ENCODE peak calls at places on chromosomes 6 and 20, in eight cellular contexts. One of them, this sample, is unnamed.

GRCh38 chr20:60650087-60650486 is 602.0 kb upstream of the CDH4 start:
- DNase-seq in B cell: no peak
- DNase-seq in psoas muscle: no peak
- DNase-seq in stomach: no peak
- DNase-seq in neural crest cell: no peak
- DNase-seq in MM.1S: no peak
- DNase-seq in mucosa of descending colon: no peak
- DNase-seq in astrocyte of the spinal cord: no peak
- DNase-seq in this sample: no peak

GRCh38 chr6:56381852-56382251 is 134.5 kb upstream of the COL21A1 start:
- DNase-seq in B cell: no peak
- DNase-seq in psoas muscle: no peak
- DNase-seq in stomach: no peak
- DNase-seq in neural crest cell: no peak
- DNase-seq in MM.1S: no peak
- DNase-seq in mucosa of descending colon: no peak
- DNase-seq in astrocyte of the spinal cord: no peak
- DNase-seq in this sample: no peak

GRCh38 chr6:166650824-166651223 is 23.8 kb upstream of the RPS6KA2 start:
- DNase-seq in B cell: no peak
- DNase-seq in psoas muscle: no peak
- DNase-seq in stomach: no peak
- DNase-seq in neural crest cell: no peak
- DNase-seq in MM.1S: no peak
- DNase-seq in mucosa of descending colon: no peak
- DNase-seq in astrocyte of the spinal cord: no peak
- DNase-seq in this sample: no peak

GRCh38 chr6:145688493-145688905 is 46.8 kb downstream of the EPM2A start:
- DNase-seq in B cell: no peak
- DNase-seq in psoas muscle: no peak
- DNase-seq in stomach: no peak
- DNase-seq in neural crest cell: no peak
- DNase-seq in MM.1S: no peak
- DNase-seq in mucosa of descending colon: no peak
- DNase-seq in astrocyte of the spinal cord: peak
- DNase-seq in this sample: no peak

GRCh38 chr6:2684059-2684749 is 66.5 kb downstream of the MYLK4 start:
- DNase-seq in B cell: no peak
- DNase-seq in psoas muscle: no peak
- DNase-seq in stomach: no peak
- DNase-seq in neural crest cell: no peak
- DNase-seq in MM.1S: no peak
- DNase-seq in mucosa of descending colon: no peak
- DNase-seq in astrocyte of the spinal cord: peak
- DNase-seq in this sample: no peak

GRCh38 chr20:21713901-21714296 is 8.4 kb downstream of the PAX1 start:
- DNase-seq in B cell: no peak
- DNase-seq in psoas muscle: no peak
- DNase-seq in stomach: no peak
- DNase-seq in neural crest cell: no peak
- DNase-seq in MM.1S: no peak
- DNase-seq in mucosa of descending colon: no peak
- DNase-seq in astrocyte of the spinal cord: no peak
- DNase-seq in this sample: no peak

GRCh38 chr6:55668625-55669024 is 89.6 kb upstream of the HMGCLL1 start:
- DNase-seq in B cell: no peak
- DNase-seq in psoas muscle: no peak
- DNase-seq in stomach: no peak
- DNase-seq in neural crest cell: no peak
- DNase-seq in MM.1S: no peak
- DNase-seq in mucosa of descending colon: no peak
- DNase-seq in astrocyte of the spinal cord: peak
- DNase-seq in this sample: no peak

GRCh38 chr6:2221724-2222274 is 23.6 kb downstream of the GMDS start:
- DNase-seq in B cell: peak
- DNase-seq in psoas muscle: no peak
- DNase-seq in stomach: no peak
- DNase-seq in neural crest cell: no peak
- DNase-seq in MM.1S: peak
- DNase-seq in mucosa of descending colon: no peak
- DNase-seq in astrocyte of the spinal cord: no peak
- DNase-seq in this sample: no peak

GRCh38 chr6:26520088-26520839 is 17.9 kb upstream of the HMGN4 start:
- DNase-seq in B cell: no peak
- DNase-seq in psoas muscle: no peak
- DNase-seq in stomach: no peak
- DNase-seq in neural crest cell: no peak
- DNase-seq in MM.1S: no peak
- DNase-seq in mucosa of descending colon: no peak
- DNase-seq in astrocyte of the spinal cord: peak
- DNase-seq in this sample: peak

GRCh38 chr20:43388267-43389081 is 69.2 kb upstream of the SRSF6 start:
- DNase-seq in B cell: no peak
- DNase-seq in psoas muscle: peak
- DNase-seq in stomach: no peak
- DNase-seq in neural crest cell: no peak
- DNase-seq in MM.1S: no peak
- DNase-seq in mucosa of descending colon: no peak
- DNase-seq in astrocyte of the spinal cord: no peak
- DNase-seq in this sample: no peak

GRCh38 chr20:20780127-20780822 is 67.8 kb upstream of the RALGAPA2 start:
- DNase-seq in B cell: peak
- DNase-seq in psoas muscle: peak
- DNase-seq in stomach: peak
- DNase-seq in neural crest cell: no peak
- DNase-seq in MM.1S: no peak
- DNase-seq in mucosa of descending colon: peak
- DNase-seq in astrocyte of the spinal cord: no peak
- DNase-seq in this sample: no peak

GRCh38 chr6:169722362-169723199 is 1.7 kb downstream of the PHF10 start:
- DNase-seq in B cell: peak
- DNase-seq in psoas muscle: peak
- DNase-seq in stomach: peak
- DNase-seq in neural crest cell: peak
- DNase-seq in MM.1S: peak
- DNase-seq in mucosa of descending colon: peak
- DNase-seq in astrocyte of the spinal cord: peak
- DNase-seq in this sample: no peak

GRCh38 chr6:42545226-42545773 is 18.5 kb upstream of the UBR2 start:
- DNase-seq in B cell: no peak
- DNase-seq in psoas muscle: no peak
- DNase-seq in stomach: no peak
- DNase-seq in neural crest cell: no peak
- DNase-seq in MM.1S: no peak
- DNase-seq in mucosa of descending colon: no peak
- DNase-seq in astrocyte of the spinal cord: no peak
- DNase-seq in this sample: no peak

GRCh38 chr6:30990422-30991086 is 7.0 kb downstream of the MUC21 start:
- DNase-seq in B cell: peak
- DNase-seq in psoas muscle: no peak
- DNase-seq in stomach: no peak
- DNase-seq in neural crest cell: no peak
- DNase-seq in MM.1S: peak
- DNase-seq in mucosa of descending colon: peak
- DNase-seq in astrocyte of the spinal cord: no peak
- DNase-seq in this sample: no peak

GRCh38 chr6:169172435-169172834 is 81.2 kb downstream of the THBS2 start:
- DNase-seq in B cell: no peak
- DNase-seq in psoas muscle: no peak
- DNase-seq in stomach: no peak
- DNase-seq in neural crest cell: no peak
- DNase-seq in MM.1S: no peak
- DNase-seq in mucosa of descending colon: no peak
- DNase-seq in astrocyte of the spinal cord: peak
- DNase-seq in this sample: no peak

GRCh38 chr6:16355699-16356481 is 117.5 kb downstream of the GMPR start:
- DNase-seq in B cell: no peak
- DNase-seq in psoas muscle: no peak
- DNase-seq in stomach: no peak
- DNase-seq in neural crest cell: no peak
- DNase-seq in MM.1S: no peak
- DNase-seq in mucosa of descending colon: no peak
- DNase-seq in astrocyte of the spinal cord: peak
- DNase-seq in this sample: no peak

GRCh38 chr6:148530394-148530923 is 187.8 kb downstream of the SASH1 start:
- DNase-seq in B cell: no peak
- DNase-seq in psoas muscle: no peak
- DNase-seq in stomach: no peak
- DNase-seq in neural crest cell: no peak
- DNase-seq in MM.1S: peak
- DNase-seq in mucosa of descending colon: no peak
- DNase-seq in astrocyte of the spinal cord: peak
- DNase-seq in this sample: no peak

GRCh38 chr20:57330998-57331397 is 1.4 kb downstream of the SPO11 start:
- DNase-seq in B cell: no peak
- DNase-seq in psoas muscle: no peak
- DNase-seq in stomach: no peak
- DNase-seq in neural crest cell: no peak
- DNase-seq in MM.1S: no peak
- DNase-seq in mucosa of descending colon: no peak
- DNase-seq in astrocyte of the spinal cord: no peak
- DNase-seq in this sample: no peak

GRCh38 chr20:57327820-57328219 is 1.8 kb upstream of the SPO11 start:
- DNase-seq in B cell: no peak
- DNase-seq in psoas muscle: no peak
- DNase-seq in stomach: no peak
- DNase-seq in neural crest cell: no peak
- DNase-seq in MM.1S: no peak
- DNase-seq in mucosa of descending colon: no peak
- DNase-seq in astrocyte of the spinal cord: no peak
- DNase-seq in this sample: no peak

GRCh38 chr20:57329608-57330221 is at the start of gene SPO11:
- DNase-seq in B cell: no peak
- DNase-seq in psoas muscle: no peak
- DNase-seq in stomach: no peak
- DNase-seq in neural crest cell: peak
- DNase-seq in MM.1S: peak
- DNase-seq in mucosa of descending colon: no peak
- DNase-seq in astrocyte of the spinal cord: no peak
- DNase-seq in this sample: no peak

GRCh38 chr20:57335392-57335791 is 5.8 kb downstream of the SPO11 start:
- DNase-seq in B cell: no peak
- DNase-seq in psoas muscle: no peak
- DNase-seq in stomach: no peak
- DNase-seq in neural crest cell: no peak
- DNase-seq in MM.1S: no peak
- DNase-seq in mucosa of descending colon: no peak
- DNase-seq in astrocyte of the spinal cord: peak
- DNase-seq in this sample: no peak

GRCh38 chr20:57332105-57333089 is 2.8 kb downstream of the SPO11 start:
- DNase-seq in B cell: no peak
- DNase-seq in psoas muscle: no peak
- DNase-seq in stomach: no peak
- DNase-seq in neural crest cell: no peak
- DNase-seq in MM.1S: peak
- DNase-seq in mucosa of descending colon: no peak
- DNase-seq in astrocyte of the spinal cord: no peak
- DNase-seq in this sample: no peak
- TF ChIP-seq CTCF in B cell: no peak
- TF ChIP-seq CTCF in psoas muscle: no peak
- TF ChIP-seq CTCF in stomach: no peak
- TF ChIP-seq CTCF in neural crest cell: peak
- TF ChIP-seq CTCF in MM.1S: peak
- TF ChIP-seq CTCF in mucosa of descending colon: no peak
- TF ChIP-seq CTCF in astrocyte of the spinal cord: no peak
- TF ChIP-seq CTCF in this sample: no peak

GRCh38 chr6:108250240-108250866 is 10.5 kb downstream of the SNX3 start:
- DNase-seq in B cell: peak
- DNase-seq in psoas muscle: no peak
- DNase-seq in stomach: no peak
- DNase-seq in neural crest cell: no peak
- DNase-seq in MM.1S: peak
- DNase-seq in mucosa of descending colon: no peak
- DNase-seq in astrocyte of the spinal cord: peak
- DNase-seq in this sample: no peak
- TF ChIP-seq CTCF in B cell: peak
- TF ChIP-seq CTCF in psoas muscle: no peak
- TF ChIP-seq CTCF in stomach: no peak
- TF ChIP-seq CTCF in neural crest cell: peak
- TF ChIP-seq CTCF in MM.1S: peak
- TF ChIP-seq CTCF in mucosa of descending colon: no peak
- TF ChIP-seq CTCF in astrocyte of the spinal cord: peak
- TF ChIP-seq CTCF in this sample: no peak

GRCh38 chr20:8662433-8662954 is 406.4 kb upstream of the PLCB4 start:
- DNase-seq in B cell: no peak
- DNase-seq in psoas muscle: no peak
- DNase-seq in stomach: no peak
- DNase-seq in neural crest cell: no peak
- DNase-seq in MM.1S: no peak
- DNase-seq in mucosa of descending colon: no peak
- DNase-seq in astrocyte of the spinal cord: no peak
- DNase-seq in this sample: no peak

GRCh38 chr20:8663424-8663823 is 405.5 kb upstream of the PLCB4 start:
- DNase-seq in B cell: no peak
- DNase-seq in psoas muscle: no peak
- DNase-seq in stomach: no peak
- DNase-seq in neural crest cell: no peak
- DNase-seq in MM.1S: no peak
- DNase-seq in mucosa of descending colon: no peak
- DNase-seq in astrocyte of the spinal cord: no peak
- DNase-seq in this sample: no peak

GRCh38 chr20:8667306-8667705 is 401.6 kb upstream of the PLCB4 start:
- DNase-seq in B cell: no peak
- DNase-seq in psoas muscle: peak
- DNase-seq in stomach: no peak
- DNase-seq in neural crest cell: no peak
- DNase-seq in MM.1S: no peak
- DNase-seq in mucosa of descending colon: no peak
- DNase-seq in astrocyte of the spinal cord: no peak
- DNase-seq in this sample: no peak

GRCh38 chr20:8661229-8662023 is 407.5 kb upstream of the PLCB4 start:
- DNase-seq in B cell: no peak
- DNase-seq in psoas muscle: no peak
- DNase-seq in stomach: no peak
- DNase-seq in neural crest cell: no peak
- DNase-seq in MM.1S: no peak
- DNase-seq in mucosa of descending colon: no peak
- DNase-seq in astrocyte of the spinal cord: no peak
- DNase-seq in this sample: no peak

DNA sequence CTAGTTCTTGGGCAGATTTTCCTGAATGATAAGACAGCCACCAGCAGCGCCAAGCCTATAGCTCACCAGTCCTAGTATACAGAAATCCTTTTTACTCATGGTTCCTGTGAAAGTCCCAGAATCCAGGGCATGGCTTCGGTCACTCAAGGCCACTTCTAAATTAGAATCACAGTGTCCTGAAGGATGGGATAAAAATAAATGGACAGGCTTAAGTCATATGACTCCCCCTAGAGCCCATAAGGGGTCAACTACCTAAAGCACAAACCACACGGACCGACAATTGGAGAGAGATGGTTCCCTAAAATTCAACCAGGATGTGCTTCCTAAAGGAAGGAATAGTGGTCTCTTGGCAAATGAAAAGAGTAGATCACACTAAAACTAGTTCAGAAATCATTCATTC is 404.1 kb upstream of the PLCB4 start:
- DNase-seq in B cell: no peak
- DNase-seq in psoas muscle: no peak
- DNase-seq in stomach: no peak
- DNase-seq in neural crest cell: no peak
- DNase-seq in MM.1S: no peak
- DNase-seq in mucosa of descending colon: no peak
- DNase-seq in astrocyte of the spinal cord: no peak
- DNase-seq in this sample: no peak
- TF ChIP-seq CTCF in B cell: no peak
- TF ChIP-seq CTCF in psoas muscle: peak
- TF ChIP-seq CTCF in stomach: no peak
- TF ChIP-seq CTCF in neural crest cell: no peak
- TF ChIP-seq CTCF in MM.1S: no peak
- TF ChIP-seq CTCF in mucosa of descending colon: no peak
- TF ChIP-seq CTCF in astrocyte of the spinal cord: peak
- TF ChIP-seq CTCF in this sample: no peak

GRCh38 chr6:135438907-135439535 is 58.5 kb downstream of the AHI1 start:
- DNase-seq in B cell: peak
- DNase-seq in psoas muscle: no peak
- DNase-seq in stomach: no peak
- DNase-seq in neural crest cell: no peak
- DNase-seq in MM.1S: peak
- DNase-seq in mucosa of descending colon: no peak
- DNase-seq in astrocyte of the spinal cord: peak
- DNase-seq in this sample: no peak
- TF ChIP-seq CTCF in B cell: peak
- TF ChIP-seq CTCF in psoas muscle: peak
- TF ChIP-seq CTCF in stomach: no peak
- TF ChIP-seq CTCF in neural crest cell: peak
- TF ChIP-seq CTCF in MM.1S: peak
- TF ChIP-seq CTCF in mucosa of descending colon: no peak
- TF ChIP-seq CTCF in astrocyte of the spinal cord: peak
- TF ChIP-seq CTCF in this sample: no peak

This sample was measured in mesothelial cell of epicardium.